ENCODE peak calls at places on chromosomes 12 and 14, in five cellular contexts. H is choroid plexus epithelial cell, F is hippocampal formation, G is cerebellar cortex, K is posterior vena cava. R is an unnamed sample.

GRCh38 chr14:75278422-75279152 is at the start of gene FOS:
- DNase-seq in H (peak), F (peak), G (peak), K (peak), R (no peak)

GRCh38 chr12:1830401-1830845 is 10.1 kb downstream of the LRTM2 start:
- DNase-seq in H (no peak), F (no peak), G (no peak), K (peak), R (peak)

GRCh38 chr12:70049596-70050360 is 193.5 kb upstream of the CNOT2 start:
- DNase-seq in H (no peak), F (no peak), G (no peak), K (no peak), R (no peak)

GRCh38 chr14:58963873-58964597 is 224.4 kb upstream of the DAAM1 start:
- DNase-seq in H (no peak), F (no peak), G (no peak), K (no peak), R (no peak)

GRCh38 chr12:77384941-77385340 is 319.6 kb upstream of the E2F7 start:
- DNase-seq in H (peak), F (no peak), G (no peak), K (no peak), R (no peak)

GRCh38 chr14:104596927-104597351 is 7.6 kb downstream of the TMEM179 start:
- DNase-seq in H (no peak), F (no peak), G (no peak), K (peak), R (no peak)

GRCh38 chr12:1680804-1681492 is 9.9 kb upstream of the ADIPOR2 start:
- DNase-seq in H (no peak), F (no peak), G (no peak), K (no peak), R (no peak)

GRCh38 chr12:73225371-73225937 is 953.3 kb downstream of the TRHDE start:
- DNase-seq in H (no peak), F (no peak), G (no peak), K (no peak), R (no peak)

GRCh38 chr12:107368586-107368985 is 275.2 kb upstream of the CRY1 start:
- DNase-seq in H (no peak), F (no peak), G (no peak), K (no peak), R (no peak)

GRCh38 chr14:103074699-103075341 is 9.2 kb upstream of the LBHD2 start:
- DNase-seq in H (no peak), F (no peak), G (no peak), K (peak), R (peak)

GRCh38 chr12:106743270-106743988 is 31.1 kb upstream of the RIC8B start:
- DNase-seq in H (no peak), F (no peak), G (no peak), K (no peak), R (no peak)

GRCh38 chr12:31018106-31018890 is 55.4 kb upstream of the DDX11 start:
- DNase-seq in H (no peak), F (no peak), G (no peak), K (no peak), R (no peak)

GRCh38 chr12:106299193-106299794 is 3.2 kb upstream of the TCP11L2 start:
- DNase-seq in H (no peak), F (no peak), G (no peak), K (no peak), R (no peak)

GRCh38 chr14:98951521-98952152 is 320.4 kb downstream of the BCL11B start:
- DNase-seq in H (no peak), F (no peak), G (no peak), K (peak), R (no peak)

GRCh38 chr12:103036581-103037214 is 79.2 kb downstream of the ASCL1 start:
- DNase-seq in H (no peak), F (no peak), G (no peak), K (no peak), R (no peak)

GRCh38 chr12:29309320-29309902 is 71.6 kb downstream of the ERGIC2 start:
- DNase-seq in H (peak), F (peak), G (no peak), K (no peak), R (no peak)

GRCh38 chr12:91331371-91331770 is 148.8 kb upstream of the DCN start:
- DNase-seq in H (no peak), F (no peak), G (peak), K (no peak), R (no peak)

GRCh38 chr14:39582028-39582654 is 149.9 kb upstream of the FBXO33 start:
- DNase-seq in H (no peak), F (no peak), G (no peak), K (no peak), R (no peak)

GRCh38 chr12:5965950-5966383 is 20.9 kb upstream of the ANO2 start:
- DNase-seq in H (peak), F (peak), G (peak), K (no peak), R (no peak)

GRCh38 chr14:92914087-92914656 is 8.8 kb upstream of the CHGA start:
- DNase-seq in H (peak), F (no peak), G (no peak), K (no peak), R (no peak)

GRCh38 chr12:24048446-24048845 is 99.0 kb upstream of the SOX5 start:
- DNase-seq in H (no peak), F (no peak), G (no peak), K (no peak), R (no peak)

GRCh38 chr14:104436047-104436531 is 143.5 kb upstream of the C14orf180 start:
- DNase-seq in H (peak), F (no peak), G (no peak), K (peak), R (no peak)

GRCh38 chr14:92986254-92987147 is 63.6 kb downstream of the CHGA start:
- DNase-seq in H (peak), F (peak), G (peak), K (peak), R (peak)

GRCh38 chr12:60394680-60395079 is 798.9 kb downstream of the SLC16A7 start:
- DNase-seq in H (peak), F (no peak), G (no peak), K (no peak), R (no peak)

GRCh38 chr12:108207791-108208730 is 79.0 kb downstream of the WSCD2 start:
- DNase-seq in H (no peak), F (no peak), G (no peak), K (no peak), R (no peak)

GRCh38 chr12:117680311-117680710 is 288.5 kb downstream of the KSR2 start:
- DNase-seq in H (peak), F (no peak), G (no peak), K (no peak), R (no peak)

GRCh38 chr12:111407371-111408115 is 1.8 kb downstream of the SH2B3 start:
- DNase-seq in H (peak), F (no peak), G (no peak), K (no peak), R (no peak)

GRCh38 chr14:102692334-102692733 is 84.9 kb upstream of the TRAF3 start:
- DNase-seq in H (peak), F (no peak), G (no peak), K (no peak), R (no peak)

GRCh38 chr12:123790901-123791486 is 28.9 kb downstream of the DNAH10 start:
- DNase-seq in H (no peak), F (no peak), G (no peak), K (no peak), R (no peak)

GRCh38 chr14:65961004-65961403 is 525.2 kb upstream of the CCDC196 start:
- DNase-seq in H (peak), F (no peak), G (peak), K (no peak), R (no peak)